ENCODE peak calls at places on chromosomes 11 and 22, in five cellular contexts. One of them, this sample, is unnamed.
A peak's percentile ranks its signal among the peaks of the same experiment; 100 is the strongest.

GRCh38 chr22:44915441-44915840 is 94.4 kb downstream of the PHF21B start:
- DNase-seq in transverse colon: no peak
- DNase-seq in upper lobe of left lung: no peak
- DNase-seq in H1: no peak
- DNase-seq in endothelial cell of umbilical vein: no peak
- DNase-seq in this sample: no peak

GRCh38 chr22:45284705-45285305 is at the start of gene UPK3A:
- DNase-seq in transverse colon: peak; percentile 88
- DNase-seq in upper lobe of left lung: peak; percentile 97
- DNase-seq in H1: no peak
- DNase-seq in endothelial cell of umbilical vein: peak; percentile 30
- DNase-seq in this sample: peak; percentile 81

GRCh38 chr22:38313384-38313955 is 3.8 kb downstream of the CSNK1E start:
- DNase-seq in transverse colon: peak; percentile 75
- DNase-seq in upper lobe of left lung: no peak
- DNase-seq in H1: no peak
- DNase-seq in endothelial cell of umbilical vein: peak; percentile 53
- DNase-seq in this sample: no peak

GRCh38 chr11:121520243-121521144 is 67.7 kb upstream of the SORL1-AS1 start:
- DNase-seq in transverse colon: no peak
- DNase-seq in upper lobe of left lung: no peak
- DNase-seq in H1: no peak
- DNase-seq in endothelial cell of umbilical vein: no peak
- DNase-seq in this sample: no peak

GRCh38 chr11:75627879-75628668 is 40.8 kb downstream of the MAP6 start:
- DNase-seq in transverse colon: no peak
- DNase-seq in upper lobe of left lung: no peak
- DNase-seq in H1: no peak
- DNase-seq in endothelial cell of umbilical vein: no peak
- DNase-seq in this sample: no peak

GRCh38 chr11:108241370-108242037 is 18.6 kb downstream of the ATM start:
- DNase-seq in transverse colon: no peak
- DNase-seq in upper lobe of left lung: no peak
- DNase-seq in H1: no peak
- DNase-seq in endothelial cell of umbilical vein: no peak
- DNase-seq in this sample: no peak

GRCh38 chr11:86708671-86709070 is 36.3 kb upstream of the ME3 start:
- DNase-seq in transverse colon: no peak
- DNase-seq in upper lobe of left lung: no peak
- DNase-seq in H1: no peak
- DNase-seq in endothelial cell of umbilical vein: no peak
- DNase-seq in this sample: no peak

GRCh38 chr11:69416123-69416475 is 65.4 kb upstream of the LINC01488 start:
- DNase-seq in transverse colon: no peak
- DNase-seq in upper lobe of left lung: no peak
- DNase-seq in H1: no peak
- DNase-seq in endothelial cell of umbilical vein: no peak
- DNase-seq in this sample: no peak

GRCh38 chr22:23070418-23071162 is at the start of gene GNAZ:
- DNase-seq in transverse colon: no peak
- DNase-seq in upper lobe of left lung: peak; percentile 85
- DNase-seq in H1: no peak
- DNase-seq in endothelial cell of umbilical vein: no peak
- DNase-seq in this sample: no peak

GRCh38 chr11:90246468-90246867 is 23.6 kb upstream of the CHORDC1 start:
- DNase-seq in transverse colon: no peak
- DNase-seq in upper lobe of left lung: no peak
- DNase-seq in H1: no peak
- DNase-seq in endothelial cell of umbilical vein: no peak
- DNase-seq in this sample: no peak

GRCh38 chr11:3152471-3153110 is 12.5 kb downstream of the OSBPL5 start:
- DNase-seq in transverse colon: no peak
- DNase-seq in upper lobe of left lung: peak; percentile 49
- DNase-seq in H1: no peak
- DNase-seq in endothelial cell of umbilical vein: no peak
- DNase-seq in this sample: no peak

GRCh38 chr11:128859563-128860441 is 7.3 kb downstream of the KCNJ1 start:
- DNase-seq in transverse colon: peak; percentile 71
- DNase-seq in upper lobe of left lung: peak; percentile 97
- DNase-seq in H1: peak; percentile 75
- DNase-seq in endothelial cell of umbilical vein: peak; percentile 74
- DNase-seq in this sample: peak; percentile 19

GRCh38 chr11:67280791-67281551 is 8.1 kb upstream of the ANKRD13D start:
- DNase-seq in transverse colon: peak; percentile 7
- DNase-seq in upper lobe of left lung: peak; percentile 69
- DNase-seq in H1: no peak
- DNase-seq in endothelial cell of umbilical vein: no peak
- DNase-seq in this sample: no peak

GRCh38 chr11:67280341-67280790 is 8.7 kb upstream of the ANKRD13D start:
- DNase-seq in transverse colon: peak; percentile 5
- DNase-seq in upper lobe of left lung: peak; percentile 44
- DNase-seq in H1: no peak
- DNase-seq in endothelial cell of umbilical vein: no peak
- DNase-seq in this sample: no peak

GRCh38 chr11:67278939-67279588 is 10.0 kb upstream of the ANKRD13D start:
- DNase-seq in transverse colon: no peak
- DNase-seq in upper lobe of left lung: peak; percentile 44
- DNase-seq in H1: no peak
- DNase-seq in endothelial cell of umbilical vein: no peak
- DNase-seq in this sample: no peak

GRCh38 chr11:67278135-67278938 is 10.8 kb upstream of the ANKRD13D start:
- DNase-seq in transverse colon: no peak
- DNase-seq in upper lobe of left lung: peak; percentile 67
- DNase-seq in H1: no peak
- DNase-seq in endothelial cell of umbilical vein: no peak
- DNase-seq in this sample: no peak

GRCh38 chr11:67279589-67280340 is 9.3 kb upstream of the ANKRD13D start:
- DNase-seq in transverse colon: no peak
- DNase-seq in upper lobe of left lung: no peak
- DNase-seq in H1: no peak
- DNase-seq in endothelial cell of umbilical vein: no peak
- DNase-seq in this sample: no peak
- TF ChIP-seq POLR2AphosphoS5 in transverse colon: no peak
- TF ChIP-seq POLR2AphosphoS5 in upper lobe of left lung: no peak
- TF ChIP-seq POLR2AphosphoS5 in H1: no peak
- TF ChIP-seq POLR2AphosphoS5 in endothelial cell of umbilical vein: no peak
- TF ChIP-seq POLR2AphosphoS5 in this sample: no peak

GRCh38 chr11:103894673-103895072 is 141.8 kb upstream of the DDI1 start:
- DNase-seq in transverse colon: no peak
- DNase-seq in upper lobe of left lung: no peak
- DNase-seq in H1: no peak
- DNase-seq in endothelial cell of umbilical vein: no peak
- DNase-seq in this sample: no peak
- H3K4me1 ChIP-seq in transverse colon: no peaks in the 10 kb centered on the region
- H3K4me1 ChIP-seq in upper lobe of left lung: no peaks in the 10 kb centered on the region
- H3K4me1 ChIP-seq in H1: no peaks in the 10 kb centered on the region
- H3K4me1 ChIP-seq in endothelial cell of umbilical vein: peaks cover 5% of the 10 kb centered on the region
- H3K4me1 ChIP-seq in this sample: no peaks in the 10 kb centered on the region

DNA sequence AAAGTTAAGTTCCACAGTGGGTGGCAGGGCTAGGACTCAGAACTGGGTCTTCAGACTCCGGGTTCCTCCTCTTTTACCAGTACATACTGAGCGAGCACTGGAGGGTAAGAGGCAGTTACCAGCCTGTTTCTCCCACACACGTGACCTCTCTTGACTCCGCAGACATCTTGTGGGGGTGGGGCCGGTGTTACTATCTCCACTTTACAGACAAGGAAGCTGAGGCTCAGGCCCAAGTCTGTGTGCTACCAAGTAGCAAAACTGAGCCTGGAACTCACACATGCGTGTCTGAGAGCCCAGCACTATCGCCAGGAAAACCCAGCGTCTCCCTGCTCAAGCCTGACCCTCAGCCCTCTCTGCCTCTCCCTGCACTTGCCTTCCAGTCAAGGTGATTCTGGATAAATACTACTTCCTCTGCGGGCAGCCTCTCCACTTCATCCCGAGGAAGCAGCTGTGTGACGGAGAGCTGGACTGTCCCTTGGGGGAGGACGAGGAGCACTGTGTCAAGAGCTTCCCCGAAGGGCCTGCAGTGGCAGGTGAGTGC is 16.0 kb upstream of the SMIM35 start:
- DNase-seq in transverse colon: no peak
- DNase-seq in upper lobe of left lung: no peak
- DNase-seq in H1: no peak
- DNase-seq in endothelial cell of umbilical vein: no peak
- DNase-seq in this sample: no peak
- H3K27me3 ChIP-seq in transverse colon: no peaks in the 10 kb centered on the region
- H3K27me3 ChIP-seq in upper lobe of left lung: no peaks in the 10 kb centered on the region
- H3K27me3 ChIP-seq in H1: no peaks in the 10 kb centered on the region
- H3K27me3 ChIP-seq in endothelial cell of umbilical vein: peaks cover 2% of the 10 kb centered on the region
- H3K27me3 ChIP-seq in this sample: no peaks in the 10 kb centered on the region

GRCh38 chr11:12382451-12382850 is 5.1 kb downstream of the PARVA start:
- DNase-seq in transverse colon: no peak
- DNase-seq in upper lobe of left lung: no peak
- DNase-seq in H1: no peak
- DNase-seq in endothelial cell of umbilical vein: no peak
- DNase-seq in this sample: no peak
- TF ChIP-seq POLR2AphosphoS5 in transverse colon: no peak
- TF ChIP-seq POLR2AphosphoS5 in upper lobe of left lung: no peak
- TF ChIP-seq POLR2AphosphoS5 in H1: no peak
- TF ChIP-seq POLR2AphosphoS5 in endothelial cell of umbilical vein: no peak
- TF ChIP-seq POLR2AphosphoS5 in this sample: no peak

GRCh38 chr22:42992886-42993479 is 22.0 kb downstream of the PACSIN2 start:
- DNase-seq in transverse colon: no peak
- DNase-seq in upper lobe of left lung: no peak
- DNase-seq in H1: no peak
- DNase-seq in endothelial cell of umbilical vein: no peak
- DNase-seq in this sample: no peak
- H3K4me1 ChIP-seq in transverse colon: peaks cover 77% of the 10 kb centered on the region
- H3K4me1 ChIP-seq in upper lobe of left lung: peaks cover 69% of the 10 kb centered on the region
- H3K4me1 ChIP-seq in H1: peaks cover 9% of the 10 kb centered on the region
- H3K4me1 ChIP-seq in endothelial cell of umbilical vein: peaks cover 25% of the 10 kb centered on the region
- H3K4me1 ChIP-seq in this sample: peaks cover 43% of the 10 kb centered on the region

GRCh38 chr11:134276396-134277175 is 407 bp downstream of the GLB1L3 start:
- DNase-seq in transverse colon: no peak
- DNase-seq in upper lobe of left lung: peak; percentile 87
- DNase-seq in H1: no peak
- DNase-seq in endothelial cell of umbilical vein: no peak
- DNase-seq in this sample: no peak

GRCh38 chr11:134275534-134276395 is at the start of gene GLB1L3:
- DNase-seq in transverse colon: peak; percentile 33
- DNase-seq in upper lobe of left lung: no peak
- DNase-seq in H1: no peak
- DNase-seq in endothelial cell of umbilical vein: no peak
- DNase-seq in this sample: peak; percentile 32

GRCh38 chr11:134273317-134273712 is 2.9 kb upstream of the GLB1L3 start:
- DNase-seq in transverse colon: no peak
- DNase-seq in upper lobe of left lung: no peak
- DNase-seq in H1: no peak
- DNase-seq in endothelial cell of umbilical vein: no peak
- DNase-seq in this sample: no peak

GRCh38 chr11:134277176-134278001 is 1.2 kb downstream of the GLB1L3 start:
- DNase-seq in transverse colon: no peak
- DNase-seq in upper lobe of left lung: no peak
- DNase-seq in H1: no peak
- DNase-seq in endothelial cell of umbilical vein: no peak
- DNase-seq in this sample: no peak

DNA sequence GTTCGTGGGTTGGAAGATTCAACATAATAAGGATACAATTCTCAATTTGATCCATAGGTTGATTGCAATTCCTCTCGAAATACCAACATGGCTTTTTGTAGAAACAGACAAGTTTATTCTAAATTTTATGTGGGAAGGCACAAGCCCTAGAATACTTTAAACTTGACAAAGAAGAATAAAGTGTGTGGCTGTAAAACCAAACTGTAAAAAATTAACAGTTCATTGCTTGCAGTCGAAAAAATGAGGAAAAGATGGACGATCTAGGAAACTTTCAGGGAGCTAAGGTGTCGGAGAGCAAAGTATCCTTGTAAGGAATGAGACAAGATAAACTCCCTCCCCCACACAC is 1.0 kb upstream of the GLB1L3 start:
- DNase-seq in transverse colon: no peak
- DNase-seq in upper lobe of left lung: no peak
- DNase-seq in H1: no peak
- DNase-seq in endothelial cell of umbilical vein: no peak
- DNase-seq in this sample: no peak
- H3K27me3 ChIP-seq in transverse colon: peaks cover 100% of the 10 kb centered on the region
- H3K27me3 ChIP-seq in upper lobe of left lung: peaks cover 25% of the 10 kb centered on the region
- H3K27me3 ChIP-seq in H1: no peaks in the 10 kb centered on the region
- H3K27me3 ChIP-seq in endothelial cell of umbilical vein: peaks cover 51% of the 10 kb centered on the region
- H3K27me3 ChIP-seq in this sample: no peaks in the 10 kb centered on the region

This sample was measured in prostate gland.